ENCODE peak calls at places on chromosomes 3 and 15, in five cellular contexts. T, R, E, M and Z are unnamed samples.

GRCh38 chr15:82900511-82900910 is 52.0 kb downstream of the HOMER2 start:
- DNase-seq in T (no peak), M (no peak), E (no peak), R (peak; percentile 69), Z (no peak)

GRCh38 chr3:24351779-24352469 is 142.7 kb downstream of the THRB start:
- DNase-seq in E (no peak), R (peak; percentile 27), T (no peak), M (no peak), Z (no peak)

GRCh38 chr15:85587707-85588441 is 206.9 kb downstream of the KLHL25 start:
- DNase-seq in R (peak; percentile 97), T (no peak), M (no peak), E (peak; percentile 26), Z (no peak)

GRCh38 chr3:52253314-52254260 is 8.0 kb downstream of the PPM1M start:
- DNase-seq in M (peak; percentile 91), R (peak; percentile 80), T (peak; percentile 73), E (no peak), Z (peak; percentile 84)

GRCh38 chr3:153285194-153285641 is 123.2 kb downstream of the RAP2B start:
- DNase-seq in E (no peak), M (no peak), T (no peak), R (peak; percentile 74), Z (no peak)

GRCh38 chr3:157239082-157239704 is 79.2 kb upstream of the CCNL1 start:
- DNase-seq in R (peak; percentile 51), T (peak; percentile 26), E (peak; percentile 58), M (peak; percentile 85), Z (no peak)

GRCh38 chr15:85755942-85756341 is 38.8 kb downstream of the KLHL25 start:
- DNase-seq in M (no peak), R (no peak), T (no peak), E (no peak), Z (no peak)

GRCh38 chr3:38782148-38782547 is 33.9 kb downstream of the SCN10A start:
- DNase-seq in T (no peak), E (no peak), R (peak; percentile 52), M (no peak), Z (no peak)

GRCh38 chr3:36540898-36541518 is 160.7 kb downstream of the STAC start:
- DNase-seq in E (peak; percentile 12), R (peak; percentile 38), M (no peak), T (no peak), Z (no peak)

GRCh38 chr3:50118237-50118636 is 29.5 kb downstream of the RBM5 start:
- DNase-seq in E (no peak), T (no peak), R (no peak), M (no peak), Z (no peak)

GRCh38 chr3:8629151-8630021 is 15.2 kb downstream of the SSUH2 start:
- DNase-seq in E (peak; percentile 96), R (peak; percentile 93), M (peak; percentile 27), T (no peak), Z (no peak)

GRCh38 chr3:120203016-120203415 is 82.0 kb downstream of the GPR156 start:
- DNase-seq in E (peak; percentile 7), T (no peak), M (no peak), R (peak; percentile 62), Z (no peak)

GRCh38 chr3:129594907-129595390 is 11.5 kb downstream of the PLXND1 start:
- DNase-seq in R (no peak), E (no peak), M (no peak), T (no peak), Z (no peak)

GRCh38 chr3:16168211-16168610 is 6.3 kb upstream of the GALNT15 start:
- DNase-seq in E (no peak), T (no peak), R (no peak), M (no peak), Z (no peak)

GRCh38 chr3:177134166-177134565 is 63.1 kb downstream of the TBL1XR1 start:
- DNase-seq in T (no peak), M (no peak), E (no peak), R (no peak), Z (no peak)

GRCh38 chr3:180633722-180634121 is 31.8 kb downstream of the TTC14 start:
- DNase-seq in M (no peak), E (no peak), T (no peak), R (no peak), Z (no peak)

GRCh38 chr15:26449296-26449695 is 323.6 kb downstream of the GABRB3 start:
- DNase-seq in T (no peak), R (peak; percentile 65), E (no peak), M (no peak), Z (no peak)

GRCh38 chr15:92466834-92467233 is 73.2 kb downstream of the ST8SIA2 start:
- DNase-seq in R (no peak), M (no peak), T (no peak), E (no peak), Z (no peak)

GRCh38 chr3:127691974-127692373 is 19.2 kb downstream of the ABTB1 start:
- DNase-seq in T (no peak), M (no peak), E (no peak), R (no peak), Z (no peak)

GRCh38 chr3:4754180-4755086 is 224.8 kb upstream of the BHLHE40 start:
- DNase-seq in M (no peak), R (no peak), T (no peak), E (no peak), Z (no peak)